ENCODE peak calls at places on chromosomes 13 and 19, in ten cellular contexts. One of them, this sample, is unnamed.

GRCh38 chr19:45767410-45767880 is 1.6 kb downstream of the SIX5 start:
- DNase-seq in retinal pigment epithelial cell: peak
- DNase-seq in thoracic aorta: no peak
- DNase-seq in CD8-positive, alpha-beta T cell: no peak
- DNase-seq in mucosa of descending colon: peak
- DNase-seq in esophagus squamous epithelium: no peak
- DNase-seq in brain microvascular endothelial cell: peak
- DNase-seq in prostate gland: peak
- DNase-seq in left lung: peak
- DNase-seq in H1: no peak
- DNase-seq in this sample: peak

GRCh38 chr19:16104722-16105121 is 7.0 kb upstream of the RAB8A start:
- DNase-seq in retinal pigment epithelial cell: no peak
- DNase-seq in thoracic aorta: no peak
- DNase-seq in CD8-positive, alpha-beta T cell: no peak
- DNase-seq in mucosa of descending colon: no peak
- DNase-seq in esophagus squamous epithelium: no peak
- DNase-seq in brain microvascular endothelial cell: no peak
- DNase-seq in prostate gland: no peak
- DNase-seq in left lung: no peak
- DNase-seq in H1: no peak
- DNase-seq in this sample: no peak

GRCh38 chr13:42720116-42720857 is 61.1 kb upstream of the FAM216B start:
- DNase-seq in retinal pigment epithelial cell: peak
- DNase-seq in thoracic aorta: no peak
- DNase-seq in CD8-positive, alpha-beta T cell: no peak
- DNase-seq in mucosa of descending colon: peak
- DNase-seq in esophagus squamous epithelium: no peak
- DNase-seq in brain microvascular endothelial cell: peak
- DNase-seq in prostate gland: no peak
- DNase-seq in left lung: peak
- DNase-seq in H1: no peak
- DNase-seq in this sample: peak

GRCh38 chr13:27955192-27955591 is 13.9 kb downstream of the CDX2 start:
- DNase-seq in retinal pigment epithelial cell: no peak
- DNase-seq in thoracic aorta: no peak
- DNase-seq in CD8-positive, alpha-beta T cell: no peak
- DNase-seq in mucosa of descending colon: no peak
- DNase-seq in esophagus squamous epithelium: no peak
- DNase-seq in brain microvascular endothelial cell: no peak
- DNase-seq in prostate gland: no peak
- DNase-seq in left lung: no peak
- DNase-seq in H1: no peak
- DNase-seq in this sample: no peak

GRCh38 chr13:33250594-33250993 is 35.0 kb downstream of the STARD13 start:
- DNase-seq in retinal pigment epithelial cell: no peak
- DNase-seq in thoracic aorta: no peak
- DNase-seq in CD8-positive, alpha-beta T cell: no peak
- DNase-seq in mucosa of descending colon: no peak
- DNase-seq in esophagus squamous epithelium: no peak
- DNase-seq in brain microvascular endothelial cell: no peak
- DNase-seq in prostate gland: no peak
- DNase-seq in left lung: no peak
- DNase-seq in H1: no peak
- DNase-seq in this sample: no peak

GRCh38 chr19:23436944-23437343 is 41.7 kb upstream of the ZNF91 start:
- DNase-seq in retinal pigment epithelial cell: no peak
- DNase-seq in thoracic aorta: no peak
- DNase-seq in CD8-positive, alpha-beta T cell: no peak
- DNase-seq in mucosa of descending colon: no peak
- DNase-seq in esophagus squamous epithelium: no peak
- DNase-seq in brain microvascular endothelial cell: no peak
- DNase-seq in prostate gland: no peak
- DNase-seq in left lung: no peak
- DNase-seq in H1: peak
- DNase-seq in this sample: no peak

GRCh38 chr13:25752957-25753540 is 298.8 kb downstream of the SHISA2 start:
- DNase-seq in retinal pigment epithelial cell: peak
- DNase-seq in thoracic aorta: peak
- DNase-seq in CD8-positive, alpha-beta T cell: no peak
- DNase-seq in mucosa of descending colon: peak
- DNase-seq in esophagus squamous epithelium: no peak
- DNase-seq in brain microvascular endothelial cell: peak
- DNase-seq in prostate gland: no peak
- DNase-seq in left lung: peak
- DNase-seq in H1: no peak
- DNase-seq in this sample: no peak

GRCh38 chr19:1177322-1178114 is 3.5 kb upstream of the SBNO2 start:
- DNase-seq in retinal pigment epithelial cell: peak
- DNase-seq in thoracic aorta: no peak
- DNase-seq in CD8-positive, alpha-beta T cell: no peak
- DNase-seq in mucosa of descending colon: no peak
- DNase-seq in esophagus squamous epithelium: no peak
- DNase-seq in brain microvascular endothelial cell: peak
- DNase-seq in prostate gland: no peak
- DNase-seq in left lung: peak
- DNase-seq in H1: no peak
- DNase-seq in this sample: peak

GRCh38 chr13:46804391-46804815 is 7.4 kb upstream of the ESD start:
- DNase-seq in retinal pigment epithelial cell: peak
- DNase-seq in thoracic aorta: no peak
- DNase-seq in CD8-positive, alpha-beta T cell: no peak
- DNase-seq in mucosa of descending colon: no peak
- DNase-seq in esophagus squamous epithelium: no peak
- DNase-seq in brain microvascular endothelial cell: peak
- DNase-seq in prostate gland: no peak
- DNase-seq in left lung: no peak
- DNase-seq in H1: no peak
- DNase-seq in this sample: peak
- TF ChIP-seq CTCF in retinal pigment epithelial cell: no peak
- TF ChIP-seq CTCF in thoracic aorta: no peak
- TF ChIP-seq CTCF in CD8-positive, alpha-beta T cell: no peak
- TF ChIP-seq CTCF in mucosa of descending colon: no peak
- TF ChIP-seq CTCF in esophagus squamous epithelium: no peak
- TF ChIP-seq CTCF in brain microvascular endothelial cell: peak
- TF ChIP-seq CTCF in prostate gland: no peak
- TF ChIP-seq CTCF in left lung: no peak
- TF ChIP-seq CTCF in H1: no peak
- TF ChIP-seq CTCF in this sample: no peak

GRCh38 chr19:13817018-13817614 is 21.9 kb downstream of the ZSWIM4 start:
- DNase-seq in retinal pigment epithelial cell: no peak
- DNase-seq in thoracic aorta: no peak
- DNase-seq in CD8-positive, alpha-beta T cell: no peak
- DNase-seq in mucosa of descending colon: peak
- DNase-seq in esophagus squamous epithelium: no peak
- DNase-seq in brain microvascular endothelial cell: no peak
- DNase-seq in prostate gland: peak
- DNase-seq in left lung: no peak
- DNase-seq in H1: peak
- DNase-seq in this sample: no peak

GRCh38 chr19:13814550-13814949 is 19.3 kb downstream of the ZSWIM4 start:
- DNase-seq in retinal pigment epithelial cell: no peak
- DNase-seq in thoracic aorta: no peak
- DNase-seq in CD8-positive, alpha-beta T cell: no peak
- DNase-seq in mucosa of descending colon: no peak
- DNase-seq in esophagus squamous epithelium: no peak
- DNase-seq in brain microvascular endothelial cell: no peak
- DNase-seq in prostate gland: no peak
- DNase-seq in left lung: no peak
- DNase-seq in H1: no peak
- DNase-seq in this sample: no peak

GRCh38 chr19:13821292-13821691 is 26.0 kb downstream of the ZSWIM4 start:
- DNase-seq in retinal pigment epithelial cell: no peak
- DNase-seq in thoracic aorta: no peak
- DNase-seq in CD8-positive, alpha-beta T cell: no peak
- DNase-seq in mucosa of descending colon: no peak
- DNase-seq in esophagus squamous epithelium: no peak
- DNase-seq in brain microvascular endothelial cell: no peak
- DNase-seq in prostate gland: no peak
- DNase-seq in left lung: no peak
- DNase-seq in H1: no peak
- DNase-seq in this sample: no peak

GRCh38 chr19:13819242-13819641 is 24.0 kb downstream of the ZSWIM4 start:
- DNase-seq in retinal pigment epithelial cell: no peak
- DNase-seq in thoracic aorta: no peak
- DNase-seq in CD8-positive, alpha-beta T cell: no peak
- DNase-seq in mucosa of descending colon: no peak
- DNase-seq in esophagus squamous epithelium: no peak
- DNase-seq in brain microvascular endothelial cell: no peak
- DNase-seq in prostate gland: no peak
- DNase-seq in left lung: peak
- DNase-seq in H1: no peak
- DNase-seq in this sample: no peak

GRCh38 chr19:13817615-13818371 is 22.6 kb downstream of the ZSWIM4 start:
- DNase-seq in retinal pigment epithelial cell: no peak
- DNase-seq in thoracic aorta: no peak
- DNase-seq in CD8-positive, alpha-beta T cell: no peak
- DNase-seq in mucosa of descending colon: peak
- DNase-seq in esophagus squamous epithelium: no peak
- DNase-seq in brain microvascular endothelial cell: no peak
- DNase-seq in prostate gland: peak
- DNase-seq in left lung: peak
- DNase-seq in H1: peak
- DNase-seq in this sample: no peak
- H3K4me3 ChIP-seq in retinal pigment epithelial cell: no peak
- H3K4me3 ChIP-seq in thoracic aorta: no peak
- H3K4me3 ChIP-seq in CD8-positive, alpha-beta T cell: no peak
- H3K4me3 ChIP-seq in mucosa of descending colon: peak
- H3K4me3 ChIP-seq in esophagus squamous epithelium: peak
- H3K4me3 ChIP-seq in brain microvascular endothelial cell: no peak
- H3K4me3 ChIP-seq in prostate gland: peak
- H3K4me3 ChIP-seq in left lung: no peak
- H3K4me3 ChIP-seq in H1: peak
- H3K4me3 ChIP-seq in this sample: no peak

GRCh38 chr13:94657167-94657566 is 55.2 kb downstream of the SOX21 start:
- DNase-seq in retinal pigment epithelial cell: no peak
- DNase-seq in thoracic aorta: no peak
- DNase-seq in CD8-positive, alpha-beta T cell: no peak
- DNase-seq in mucosa of descending colon: no peak
- DNase-seq in esophagus squamous epithelium: no peak
- DNase-seq in brain microvascular endothelial cell: peak
- DNase-seq in prostate gland: no peak
- DNase-seq in left lung: no peak
- DNase-seq in H1: no peak
- DNase-seq in this sample: no peak

GRCh38 chr13:94656766-94657165 is 55.1 kb downstream of the GPR180 start:
- DNase-seq in retinal pigment epithelial cell: no peak
- DNase-seq in thoracic aorta: no peak
- DNase-seq in CD8-positive, alpha-beta T cell: no peak
- DNase-seq in mucosa of descending colon: no peak
- DNase-seq in esophagus squamous epithelium: no peak
- DNase-seq in brain microvascular endothelial cell: peak
- DNase-seq in prostate gland: no peak
- DNase-seq in left lung: no peak
- DNase-seq in H1: no peak
- DNase-seq in this sample: peak

GRCh38 chr13:94661396-94661795 is 50.9 kb downstream of the SOX21 start:
- DNase-seq in retinal pigment epithelial cell: no peak
- DNase-seq in thoracic aorta: no peak
- DNase-seq in CD8-positive, alpha-beta T cell: no peak
- DNase-seq in mucosa of descending colon: peak
- DNase-seq in esophagus squamous epithelium: no peak
- DNase-seq in brain microvascular endothelial cell: no peak
- DNase-seq in prostate gland: no peak
- DNase-seq in left lung: no peak
- DNase-seq in H1: no peak
- DNase-seq in this sample: no peak

GRCh38 chr13:94660695-94661324 is 51.5 kb downstream of the SOX21 start:
- DNase-seq in retinal pigment epithelial cell: no peak
- DNase-seq in thoracic aorta: no peak
- DNase-seq in CD8-positive, alpha-beta T cell: no peak
- DNase-seq in mucosa of descending colon: no peak
- DNase-seq in esophagus squamous epithelium: no peak
- DNase-seq in brain microvascular endothelial cell: peak
- DNase-seq in prostate gland: no peak
- DNase-seq in left lung: no peak
- DNase-seq in H1: no peak
- DNase-seq in this sample: no peak

DNA sequence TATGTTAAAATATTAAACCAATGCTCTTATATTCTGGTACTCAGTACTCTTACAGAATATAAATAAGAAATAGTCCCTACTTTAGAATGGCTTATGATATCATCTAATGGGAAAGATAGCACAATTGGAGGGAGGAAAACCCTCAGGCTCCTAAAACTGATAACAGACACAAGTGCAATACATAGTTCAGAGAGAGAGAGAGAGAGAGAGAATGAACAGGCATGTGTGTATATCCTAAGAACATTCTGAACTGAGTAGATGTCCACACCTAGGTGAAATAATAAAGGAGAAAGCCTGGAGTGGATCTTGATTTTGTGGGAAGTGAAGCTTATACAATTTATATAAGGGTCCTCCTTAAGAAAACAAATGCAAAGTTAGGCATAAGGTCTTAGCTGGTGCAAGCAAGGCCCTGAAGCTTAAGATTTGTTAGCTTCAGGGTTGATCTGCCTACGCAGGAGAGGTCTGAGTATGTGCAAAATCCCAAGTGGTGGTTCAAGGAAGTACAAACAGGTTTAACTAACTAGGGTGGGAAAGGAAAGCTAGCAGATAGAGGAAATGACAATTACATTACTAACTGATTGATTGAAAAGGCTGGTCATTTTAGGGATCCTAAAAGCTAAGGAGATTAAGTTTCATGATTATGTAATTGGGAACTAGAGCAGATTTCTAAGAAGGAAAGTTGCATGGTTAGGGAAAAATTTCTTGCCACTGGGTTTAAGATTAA is 53.3 kb downstream of the SOX21 start:
- DNase-seq in retinal pigment epithelial cell: no peak
- DNase-seq in thoracic aorta: no peak
- DNase-seq in CD8-positive, alpha-beta T cell: no peak
- DNase-seq in mucosa of descending colon: no peak
- DNase-seq in esophagus squamous epithelium: no peak
- DNase-seq in brain microvascular endothelial cell: no peak
- DNase-seq in prostate gland: no peak
- DNase-seq in left lung: no peak
- DNase-seq in H1: no peak
- DNase-seq in this sample: no peak
- TF ChIP-seq CTCF in retinal pigment epithelial cell: peak
- TF ChIP-seq CTCF in thoracic aorta: no peak
- TF ChIP-seq CTCF in CD8-positive, alpha-beta T cell: no peak
- TF ChIP-seq CTCF in mucosa of descending colon: no peak
- TF ChIP-seq CTCF in esophagus squamous epithelium: peak
- TF ChIP-seq CTCF in brain microvascular endothelial cell: peak
- TF ChIP-seq CTCF in prostate gland: no peak
- TF ChIP-seq CTCF in left lung: no peak
- TF ChIP-seq CTCF in H1: peak
- TF ChIP-seq CTCF in this sample: no peak

GRCh38 chr19:5003781-5004180 is 34.9 kb downstream of the KDM4B start:
- DNase-seq in retinal pigment epithelial cell: no peak
- DNase-seq in thoracic aorta: no peak
- DNase-seq in CD8-positive, alpha-beta T cell: no peak
- DNase-seq in mucosa of descending colon: no peak
- DNase-seq in esophagus squamous epithelium: no peak
- DNase-seq in brain microvascular endothelial cell: no peak
- DNase-seq in prostate gland: peak
- DNase-seq in left lung: no peak
- DNase-seq in H1: no peak
- DNase-seq in this sample: no peak

GRCh38 chr19:5001547-5002131 is 32.7 kb downstream of the KDM4B start:
- DNase-seq in retinal pigment epithelial cell: no peak
- DNase-seq in thoracic aorta: no peak
- DNase-seq in CD8-positive, alpha-beta T cell: peak
- DNase-seq in mucosa of descending colon: peak
- DNase-seq in esophagus squamous epithelium: no peak
- DNase-seq in brain microvascular endothelial cell: peak
- DNase-seq in prostate gland: no peak
- DNase-seq in left lung: no peak
- DNase-seq in H1: no peak
- DNase-seq in this sample: no peak

GRCh38 chr19:5005096-5005495 is 36.2 kb downstream of the KDM4B start:
- DNase-seq in retinal pigment epithelial cell: no peak
- DNase-seq in thoracic aorta: no peak
- DNase-seq in CD8-positive, alpha-beta T cell: no peak
- DNase-seq in mucosa of descending colon: no peak
- DNase-seq in esophagus squamous epithelium: no peak
- DNase-seq in brain microvascular endothelial cell: no peak
- DNase-seq in prostate gland: no peak
- DNase-seq in left lung: no peak
- DNase-seq in H1: no peak
- DNase-seq in this sample: no peak

GRCh38 chr19:5000120-5000611 is 31.3 kb downstream of the KDM4B start:
- DNase-seq in retinal pigment epithelial cell: no peak
- DNase-seq in thoracic aorta: no peak
- DNase-seq in CD8-positive, alpha-beta T cell: no peak
- DNase-seq in mucosa of descending colon: no peak
- DNase-seq in esophagus squamous epithelium: no peak
- DNase-seq in brain microvascular endothelial cell: no peak
- DNase-seq in prostate gland: no peak
- DNase-seq in left lung: no peak
- DNase-seq in H1: no peak
- DNase-seq in this sample: no peak

DNA sequence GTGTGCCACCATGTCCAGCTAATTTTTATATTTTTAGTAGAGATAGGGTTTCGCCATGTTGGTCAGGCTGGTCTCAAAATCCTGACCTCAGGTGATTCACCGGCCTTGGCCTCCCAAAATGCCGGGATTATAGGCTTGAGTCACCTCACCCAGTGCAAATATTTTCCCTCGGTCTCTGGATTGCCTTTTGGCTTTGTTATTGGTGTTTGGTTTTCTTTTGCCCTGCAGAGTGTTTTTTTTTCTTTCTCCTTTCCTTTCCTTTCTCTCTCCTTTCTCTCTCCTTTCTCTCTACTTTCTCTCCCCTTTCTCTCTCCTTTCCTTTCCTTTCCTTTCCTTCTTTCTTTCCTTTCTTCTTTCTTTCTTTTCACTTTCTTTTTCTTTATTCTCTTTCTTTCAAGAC is 33.2 kb downstream of the KDM4B start:
- DNase-seq in retinal pigment epithelial cell: no peak
- DNase-seq in thoracic aorta: no peak
- DNase-seq in CD8-positive, alpha-beta T cell: no peak
- DNase-seq in mucosa of descending colon: no peak
- DNase-seq in esophagus squamous epithelium: no peak
- DNase-seq in brain microvascular endothelial cell: peak
- DNase-seq in prostate gland: peak
- DNase-seq in left lung: no peak
- DNase-seq in H1: no peak
- DNase-seq in this sample: no peak
- H3K4me3 ChIP-seq in retinal pigment epithelial cell: no peak
- H3K4me3 ChIP-seq in thoracic aorta: peak
- H3K4me3 ChIP-seq in CD8-positive, alpha-beta T cell: no peak
- H3K4me3 ChIP-seq in mucosa of descending colon: no peak
- H3K4me3 ChIP-seq in esophagus squamous epithelium: no peak
- H3K4me3 ChIP-seq in brain microvascular endothelial cell: no peak
- H3K4me3 ChIP-seq in prostate gland: no peak
- H3K4me3 ChIP-seq in left lung: no peak
- H3K4me3 ChIP-seq in H1: no peak
- H3K4me3 ChIP-seq in this sample: no peak

This sample was measured in AG04449.